ENCODE peak calls at places on chromosomes 2 and 18, in four cellular contexts. L, K, R and V are unnamed samples.

GRCh38 chr2:112010751-112011150 is 44.3 kb upstream of the TMEM87B start:
- DNase-seq in L (no peak), K (no peak), R (no peak), V (no peak)

GRCh38 chr2:205107810-205108209 is 562.5 kb downstream of the PARD3B start:
- DNase-seq in L (no peak), K (no peak), R (no peak), V (no peak)

GRCh38 chr2:232781765-232782164 is 5.4 kb upstream of the KCNJ13 start:
- DNase-seq in L (peak), K (no peak), R (peak), V (no peak)

GRCh38 chr2:39620067-39620466 is 45.6 kb upstream of the TMEM178A start:
- DNase-seq in L (peak), K (no peak), R (peak), V (no peak)

GRCh38 chr2:235802542-235802941 is 308.7 kb downstream of the AGAP1 start:
- DNase-seq in L (no peak), K (no peak), R (no peak), V (no peak)

GRCh38 chr18:26133652-26134051 is at the start of gene PSMA8:
- DNase-seq in L (no peak), K (peak), R (no peak), V (peak)

GRCh38 chr2:224161712-224162111 is 122.6 kb upstream of the SERPINE2 start:
- DNase-seq in L (no peak), K (no peak), R (no peak), V (no peak)

GRCh38 chr18:54878662-54879058 is 50.4 kb downstream of the RAB27B start:
- DNase-seq in L (no peak), K (no peak), R (no peak), V (no peak)

GRCh38 chr2:234770081-234770506 is 181.7 kb upstream of the SH3BP4 start:
- DNase-seq in L (peak), K (no peak), R (no peak), V (no peak)

GRCh38 chr2:127585270-127585807 is 49.9 kb downstream of the MYO7B start:
- DNase-seq in L (no peak), K (no peak), R (no peak), V (no peak)

GRCh38 chr2:157302492-157303099 is 23.0 kb downstream of the ERMN start:
- DNase-seq in L (peak), K (peak), R (peak), V (peak)

GRCh38 chr18:73670536-73670935 is 477.1 kb downstream of the FBXO15 start:
- DNase-seq in L (no peak), K (no peak), R (no peak), V (no peak)

GRCh38 chr2:169828141-169828811 is 1.0 kb downstream of the UBR3 start:
- DNase-seq in L (peak), K (peak), R (peak), V (no peak)

GRCh38 chr2:240461471-240462072 is 26.1 kb downstream of the GPC1 start:
- DNase-seq in L (no peak), K (no peak), R (no peak), V (no peak)

GRCh38 chr2:19356545-19357382 is 1.7 kb downstream of the OSR1 start:
- DNase-seq in L (peak), K (no peak), R (no peak), V (no peak)

GRCh38 chr2:233990261-233990798 is 60.2 kb upstream of the SPP2 start:
- DNase-seq in L (no peak), K (peak), R (no peak), V (no peak)

GRCh38 chr2:128986867-128987268 is 668.2 kb upstream of the HS6ST1 start:
- DNase-seq in L (no peak), K (no peak), R (no peak), V (no peak)

GRCh38 chr18:13390196-13390595 is 171.6 kb downstream of the LDLRAD4 start:
- DNase-seq in L (no peak), K (no peak), R (no peak), V (no peak)

GRCh38 chr2:189179607-189179979 is at the start of gene COL5A2:
- DNase-seq in L (peak), K (no peak), R (peak), V (no peak)

GRCh38 chr18:48675912-48676311 is 137.1 kb downstream of the CTIF start:
- DNase-seq in L (no peak), K (no peak), R (no peak), V (no peak)

GRCh38 chr2:30780776-30781330 is 26.4 kb downstream of the CAPN13 start:
- DNase-seq in L (no peak), K (no peak), R (no peak), V (no peak)

DNA sequence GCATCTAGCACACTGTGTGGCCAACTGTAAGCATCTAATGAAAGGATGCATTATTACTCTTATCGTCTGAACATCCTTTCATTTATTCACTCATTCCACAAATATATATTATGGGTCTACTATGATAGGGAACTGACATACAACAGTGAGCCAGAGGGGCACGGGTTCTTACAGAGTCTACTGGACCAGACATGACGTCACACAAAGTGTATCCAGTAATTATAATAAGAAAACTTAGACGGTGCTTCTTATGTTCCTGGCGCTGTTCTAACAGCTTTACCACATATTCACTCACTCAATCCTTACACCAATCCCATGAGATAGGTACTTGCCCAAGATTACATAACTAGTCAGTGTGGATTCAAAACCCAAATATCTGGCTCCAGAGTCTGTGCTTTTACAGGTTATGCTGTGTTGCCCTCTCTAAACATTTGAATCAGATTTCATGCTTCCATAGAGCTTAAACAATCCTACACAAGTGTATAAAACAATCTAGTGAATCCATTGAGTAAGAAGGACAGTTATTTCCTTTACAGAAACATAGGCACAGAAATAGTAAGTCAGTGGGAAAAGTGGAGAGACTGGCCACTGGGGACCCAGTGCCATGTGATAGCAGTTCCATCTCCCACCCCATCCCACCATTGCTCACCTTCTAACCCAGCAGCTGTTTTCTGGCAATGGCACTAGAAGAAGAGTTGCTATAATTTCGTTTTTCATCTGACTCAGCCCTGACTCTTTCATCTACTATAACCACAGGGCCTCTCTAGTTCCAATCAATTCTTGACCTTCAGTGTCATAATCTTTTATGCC is 24.2 kb upstream of the ARL5A start:
- DNase-seq in L (no peak), K (no peak), R (no peak), V (no peak)
- H3K27ac ChIP-seq in L (no peak), K (no peak), R (no peak), V (no peak)

GRCh38 chr2:163800889-163801498 is 65.2 kb upstream of the FIGN start:
- DNase-seq in L (peak), K (no peak), R (no peak), V (no peak)
- H3K27ac ChIP-seq in L (no peak), K (no peak), R (no peak), V (no peak)

DNA sequence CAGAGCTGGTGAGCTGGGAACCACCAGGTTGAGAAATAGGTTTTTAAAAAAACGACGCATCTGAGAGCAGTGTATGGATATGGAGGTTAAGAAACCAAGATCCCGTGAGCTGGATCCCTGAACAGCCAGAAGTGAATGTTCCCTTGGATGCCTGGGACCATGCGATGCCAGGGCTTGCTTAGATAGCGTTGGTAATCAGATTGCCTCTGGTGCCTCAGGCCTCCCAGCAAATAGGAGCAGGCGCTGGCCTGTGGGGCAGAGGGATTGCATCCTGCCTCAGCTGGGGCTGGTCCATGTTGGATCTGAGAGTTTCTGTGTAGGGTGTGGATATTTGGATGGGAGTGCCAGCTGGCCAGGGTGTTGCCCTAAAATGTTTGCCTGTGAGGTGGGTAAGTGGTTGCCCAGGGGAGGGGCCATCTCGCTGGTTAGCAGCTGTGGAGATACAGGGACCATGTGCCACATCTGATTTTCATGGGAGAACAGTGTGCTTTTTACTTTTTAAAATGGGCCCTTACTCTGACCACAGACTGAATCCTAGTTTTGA is 80.8 kb upstream of the MCFD2 start:
- DNase-seq in L (no peak), K (no peak), R (no peak), V (no peak)
- H3K27ac ChIP-seq in L (no peak), K (no peak), R (no peak), V (no peak)

GRCh38 chr18:6431659-6432318 is 17.1 kb upstream of the L3MBTL4 start:
- DNase-seq in L (no peak), K (no peak), R (no peak), V (no peak)
- H3K27ac ChIP-seq in L (no peak), K (no peak), R (no peak), V (no peak)

DNA sequence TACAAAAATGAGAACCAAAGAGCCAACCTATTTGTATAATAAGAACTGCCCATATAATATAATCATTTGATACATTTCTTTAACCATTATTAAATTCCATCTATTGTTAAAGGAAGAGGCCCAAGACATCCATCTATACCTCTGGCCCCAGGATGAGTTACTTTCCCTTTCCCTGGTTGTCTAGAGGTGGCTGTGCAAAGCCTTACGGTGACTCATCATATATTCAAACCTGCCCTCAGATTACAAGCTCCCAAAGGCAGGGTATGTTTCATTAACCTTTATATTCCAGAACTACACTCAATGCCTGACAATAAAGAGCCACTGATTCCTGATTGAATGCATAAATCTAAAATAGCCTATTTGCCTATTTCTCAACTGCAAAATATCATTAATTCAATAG is 105.8 kb upstream of the PID1 start:
- DNase-seq in L (no peak), K (no peak), R (peak), V (no peak)
- H3K27ac ChIP-seq in L (no peak), K (no peak), R (no peak), V (no peak)

DNA sequence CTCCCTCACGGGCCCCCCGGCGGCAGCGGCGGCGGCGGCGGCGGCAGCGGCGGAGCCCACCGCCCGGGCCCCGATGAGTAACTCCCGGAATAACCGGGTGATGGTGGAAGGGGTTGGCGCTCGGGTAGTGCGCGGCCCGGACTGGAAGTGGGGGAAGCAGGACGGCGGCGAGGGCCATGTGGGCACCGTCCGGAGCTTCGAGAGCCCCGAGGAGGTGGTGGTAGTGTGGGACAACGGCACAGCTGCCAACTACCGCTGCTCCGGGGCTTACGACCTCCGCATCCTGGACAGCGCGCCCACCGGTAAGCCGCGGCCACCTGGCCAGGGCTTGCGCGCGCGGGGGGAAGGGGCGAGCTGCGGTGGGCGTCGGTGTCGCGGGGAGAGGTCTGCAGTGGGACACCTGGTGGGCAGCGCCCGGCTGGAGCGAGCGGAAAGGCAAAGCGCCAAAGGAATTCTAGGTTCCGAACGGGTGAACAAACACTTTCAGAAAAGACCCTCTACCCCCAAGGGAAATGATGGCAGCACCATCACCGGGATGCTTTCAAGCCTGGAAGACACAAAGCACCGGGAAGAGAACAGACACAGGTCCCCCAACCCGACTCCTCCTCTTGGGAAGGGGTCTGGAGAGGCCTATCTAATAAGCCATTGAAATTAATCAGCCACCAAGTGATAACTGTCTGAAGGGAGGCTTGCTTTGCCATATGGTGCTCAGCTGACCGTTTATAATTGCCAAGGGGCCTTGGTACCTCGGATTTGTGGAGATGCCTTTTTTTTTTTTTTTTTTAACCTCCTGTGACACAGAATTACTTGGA is 1.1 kb downstream of the MIB1 start:
- DNase-seq in L (peak), K (no peak), R (peak), V (no peak)
- H3K27ac ChIP-seq in L (peak), K (peak), R (peak), V (no peak)